ENCODE peak calls at places on chromosome 16, in five cellular contexts. H is mucosa of descending colon, T is left ventricle myocardium inferior, X is K562, O is endodermal cell. F is an unnamed sample.

GRCh38 chr16:87201777-87202176 is 115.4 kb downstream of the C16orf95 start:
- DNase-seq in H (no peak), T (no peak), X (no peak), O (no peak), F (no peak)

GRCh38 chr16:11328172-11329079 is 16.8 kb upstream of the RMI2 start:
- DNase-seq in H (peak; percentile 75), T (peak; percentile 70), X (no peak), O (peak; percentile 95), F (no peak)

GRCh38 chr16:53892155-53892554 is 188.2 kb downstream of the FTO start:
- DNase-seq in H (peak; percentile 77), T (no peak), X (peak; percentile 66), O (peak; percentile 81), F (no peak)

GRCh38 chr16:79172306-79172705 is 428.2 kb downstream of the MAF start:
- DNase-seq in H (no peak), T (no peak), X (no peak), O (no peak), F (no peak)

GRCh38 chr16:57500578-57501111 is 14.4 kb upstream of the DOK4 start:
- DNase-seq in H (no peak), T (peak; percentile 8), X (no peak), O (no peak), F (no peak)

GRCh38 chr16:72739577-72739976 is 308.4 kb downstream of the ZFHX3 start:
- DNase-seq in H (no peak), T (no peak), X (no peak), O (no peak), F (no peak)

GRCh38 chr16:54284931-54285413 is 1.6 kb downstream of the IRX3 start:
- DNase-seq in H (no peak), T (no peak), X (no peak), O (peak; percentile 67), F (peak; percentile 73)

GRCh38 chr16:4115209-4115940 is 867 bp downstream of the ADCY9 start:
- DNase-seq in H (peak; percentile 55), T (peak; percentile 67), X (peak; percentile 38), O (peak; percentile 86), F (peak; percentile 86)

GRCh38 chr16:27712251-27712711 is 162.3 kb downstream of the KATNIP start:
- DNase-seq in H (no peak), T (no peak), X (no peak), O (no peak), F (peak; percentile 34)

GRCh38 chr16:78045865-78046581 is 23.7 kb downstream of the CLEC3A start:
- DNase-seq in H (peak; percentile 68), T (peak; percentile 60), X (peak; percentile 59), O (peak; percentile 99), F (peak; percentile 85)

GRCh38 chr16:28563218-28563617 is 9.5 kb downstream of the SGF29 start:
- DNase-seq in H (no peak), T (no peak), X (no peak), O (no peak), F (no peak)

GRCh38 chr16:83953796-83954576 is 946 bp downstream of the OSGIN1 start:
- DNase-seq in H (peak; percentile 65), T (no peak), X (peak; percentile 81), O (peak; percentile 76), F (no peak)
- TF ChIP-seq CTCF in H (peak; percentile 23), T (peak; percentile 46), X (peak; percentile 90), O (peak; percentile 79), F (peak; percentile 41)

GRCh38 chr16:15971435-15971805 is 22.0 kb downstream of the ABCC1 start:
- DNase-seq in H (no peak), T (no peak), X (no peak), O (peak; percentile 74), F (no peak)

GRCh38 chr16:15973997-15974396 is 24.6 kb downstream of the ABCC1 start:
- DNase-seq in H (no peak), T (no peak), X (no peak), O (no peak), F (no peak)

GRCh38 chr16:15972046-15972868 is 22.8 kb downstream of the ABCC1 start:
- DNase-seq in H (no peak), T (no peak), X (no peak), O (no peak), F (no peak)

GRCh38 chr16:15975172-15975571 is 25.8 kb downstream of the ABCC1 start:
- DNase-seq in H (no peak), T (no peak), X (no peak), O (no peak), F (no peak)

DNA sequence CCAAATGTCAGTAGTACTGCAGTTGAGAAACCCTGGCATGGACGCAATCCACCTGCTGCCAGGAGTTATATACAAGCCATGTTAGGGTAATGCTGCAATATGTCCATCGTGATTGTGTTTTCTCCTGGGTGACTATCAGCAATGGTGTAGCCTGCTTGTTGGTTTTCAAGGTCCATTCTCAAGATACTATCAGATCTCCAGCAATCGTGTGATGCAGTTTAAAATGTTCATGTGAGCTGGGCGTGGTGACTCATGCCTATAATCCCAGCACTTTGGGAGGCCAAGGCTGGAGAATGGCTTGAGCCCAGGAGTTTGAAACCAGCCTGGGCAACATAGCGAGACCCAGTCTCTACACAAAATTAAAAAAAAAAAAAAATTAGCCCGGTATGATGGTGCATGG is 24.0 kb downstream of the ABCC1 start:
- DNase-seq in H (no peak), T (no peak), X (peak; percentile 33), O (no peak), F (no peak)
- TF ChIP-seq CTCF in H (no peak), T (no peak), X (no peak), O (no peak), F (no peak)

GRCh38 chr16:68978303-68978954 is 127.0 kb upstream of the HAS3 start:
- DNase-seq in H (no peak), T (no peak), X (no peak), O (no peak), F (no peak)

GRCh38 chr16:68969338-68969737 is 126.0 kb downstream of the TANGO6 start:
- DNase-seq in H (no peak), T (no peak), X (no peak), O (no peak), F (no peak)

GRCh38 chr16:68972008-68972407 is 128.7 kb downstream of the TANGO6 start:
- DNase-seq in H (no peak), T (no peak), X (no peak), O (peak; percentile 88), F (no peak)

GRCh38 chr16:68973611-68974120 is 130.3 kb downstream of the TANGO6 start:
- DNase-seq in H (no peak), T (no peak), X (no peak), O (no peak), F (no peak)

GRCh38 chr16:68972720-68973119 is 129.4 kb downstream of the TANGO6 start:
- DNase-seq in H (peak; percentile 48), T (no peak), X (peak; percentile 57), O (peak; percentile 91), F (no peak)
- TF ChIP-seq CTCF in H (no peak), T (peak; percentile 29), X (peak; percentile 59), O (peak; percentile 78), F (peak; percentile 8)

DNA sequence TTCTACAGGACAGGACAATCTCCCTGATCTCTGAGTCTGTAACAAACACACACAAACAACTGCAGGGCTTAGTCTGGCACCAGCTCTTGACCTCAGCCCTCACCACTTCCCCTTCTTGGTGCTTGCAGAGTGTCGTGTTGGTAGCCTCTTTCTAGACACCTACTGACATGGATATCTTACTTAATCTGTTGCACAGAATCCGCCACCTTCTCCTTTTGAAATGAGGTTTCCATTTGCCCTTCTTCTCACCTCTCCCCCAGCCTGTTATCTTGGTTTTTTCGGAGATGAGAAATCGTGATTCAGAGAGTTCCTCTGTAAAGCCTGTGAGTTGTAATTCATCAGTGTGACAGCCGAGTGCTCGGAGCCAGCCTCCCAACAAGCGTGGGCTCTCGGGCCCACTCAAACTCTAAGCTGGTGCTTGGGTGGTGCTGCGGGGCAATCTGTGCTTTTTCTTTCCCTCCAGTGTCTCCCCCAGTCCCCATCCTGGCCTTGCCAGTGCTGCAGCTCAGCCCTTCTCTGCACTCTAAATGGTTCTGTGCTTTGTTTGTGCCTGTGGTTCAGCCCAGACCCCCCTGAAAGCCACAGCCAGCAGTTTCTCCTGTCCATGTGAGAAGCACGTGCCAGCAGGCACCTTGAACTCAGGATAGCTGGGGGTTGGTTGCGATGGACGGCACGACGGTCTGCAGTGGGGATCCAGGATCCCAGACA is 28.1 kb downstream of the KIAA0513 start:
- DNase-seq in H (peak; percentile 71), T (no peak), X (peak; percentile 83), O (no peak), F (peak; percentile 70)
- TF ChIP-seq CTCF in H (no peak), T (no peak), X (no peak), O (no peak), F (no peak)

DNA sequence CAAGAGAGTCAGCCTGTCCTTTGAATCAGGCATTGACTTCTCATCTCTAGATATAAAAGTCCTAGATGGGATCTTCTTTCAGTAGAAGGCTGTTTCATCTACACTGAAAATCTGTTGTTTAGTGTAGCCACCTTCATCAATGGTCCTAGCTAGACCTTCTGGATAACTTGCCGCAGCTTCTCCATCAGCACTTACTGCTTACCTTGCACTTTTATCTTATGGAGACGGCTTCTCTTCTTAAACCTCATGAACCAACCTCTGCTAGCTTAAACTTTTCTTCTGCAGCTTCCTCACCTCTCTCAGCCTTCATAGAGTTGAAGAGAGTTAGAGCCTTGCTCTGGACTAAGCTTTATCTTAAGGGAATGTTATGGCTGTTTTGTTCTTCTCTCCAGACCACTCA is 5.4 kb upstream of the MMP2 start:
- DNase-seq in H (no peak), T (no peak), X (no peak), O (peak; percentile 22), F (no peak)
- TF ChIP-seq CTCF in H (no peak), T (no peak), X (no peak), O (no peak), F (no peak)

DNA sequence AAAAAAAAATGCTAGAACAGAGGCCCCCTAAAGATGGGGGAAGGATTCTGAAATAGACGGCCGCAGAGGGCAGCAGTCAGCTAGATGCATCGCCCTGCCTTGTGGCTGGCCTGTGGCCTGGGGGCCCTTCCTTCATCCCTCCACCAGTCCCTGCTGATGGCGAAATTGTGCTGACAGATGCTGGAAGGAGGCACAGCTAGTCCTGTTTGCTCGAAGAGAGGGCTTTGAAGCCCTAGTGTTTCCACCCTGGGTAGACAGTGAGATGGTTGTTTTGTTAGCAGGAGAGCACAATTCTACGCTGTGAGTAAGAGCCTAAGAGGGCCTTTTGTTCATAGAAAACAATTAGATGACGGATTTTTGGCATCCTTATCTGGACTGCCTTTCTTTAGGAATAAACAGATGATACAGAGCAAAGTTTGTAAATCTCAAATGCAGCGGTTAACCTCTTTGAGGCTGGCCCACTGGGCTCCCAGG is 22.9 kb downstream of the VPS35L start:
- DNase-seq in H (no peak), T (no peak), X (no peak), O (no peak), F (no peak)
- TF ChIP-seq CTCF in H (no peak), T (no peak), X (no peak), O (no peak), F (no peak)

F was measured in upper lobe of right lung.